ENCODE peak calls at places on chromosome 15, in four cellular contexts. T, Q, E and Y are unnamed samples.

GRCh38 chr15:64019764-64020163 is 26.5 kb downstream of the DAPK2 start:
- DNase-seq in E (peak; percentile 72), T (no peak), Q (no peak), Y (no peak)

GRCh38 chr15:63599401-63600000 is 2.3 kb downstream of the FBXL22 start:
- DNase-seq in T (peak; percentile 66), E (peak; percentile 72), Q (no peak), Y (no peak)

GRCh38 chr15:94638183-94638582 is 406.8 kb downstream of the MCTP2 start:
- DNase-seq in Q (no peak), T (no peak), E (no peak), Y (no peak)

GRCh38 chr15:89496155-89497098 is at the start of gene RHCG:
- DNase-seq in Q (no peak), T (peak; percentile 50), E (peak; percentile 94), Y (no peak)

GRCh38 chr15:50886611-50887350 is 21.7 kb upstream of the AP4E1 start:
- DNase-seq in T (no peak), E (no peak), Q (no peak), Y (no peak)

GRCh38 chr15:34358367-34358766 is 8.6 kb downstream of the LPCAT4 start:
- DNase-seq in T (no peak), Q (no peak), E (peak; percentile 56), Y (no peak)

GRCh38 chr15:85973584-85974347 is 105.9 kb upstream of the AGBL1 start:
- DNase-seq in T (no peak), E (peak; percentile 6), Q (no peak), Y (no peak)

GRCh38 chr15:31327674-31328424 is 1.2 kb downstream of the KLF13 start:
- DNase-seq in T (peak; percentile 63), E (peak; percentile 40), Q (no peak), Y (no peak)

GRCh38 chr15:40256642-40257235 is 17.9 kb downstream of the PAK6 start:
- DNase-seq in T (peak; percentile 23), Q (no peak), E (no peak), Y (no peak)

GRCh38 chr15:76904461-76905012 is 603 bp downstream of the SCAPER start:
- DNase-seq in Q (no peak), T (peak; percentile 13), E (peak; percentile 49), Y (no peak)

GRCh38 chr15:76903251-76903681 is 1.9 kb downstream of the SCAPER start:
- DNase-seq in E (peak; percentile 66), T (peak; percentile 48), Q (peak; percentile 7), Y (no peak)

GRCh38 chr15:76901965-76902364 is 3.2 kb downstream of the SCAPER start:
- DNase-seq in Q (no peak), E (no peak), T (no peak), Y (no peak)

GRCh38 chr15:76905855-76906254 is 715 bp upstream of the SCAPER start:
- DNase-seq in T (no peak), Q (no peak), E (no peak), Y (no peak)

DNA sequence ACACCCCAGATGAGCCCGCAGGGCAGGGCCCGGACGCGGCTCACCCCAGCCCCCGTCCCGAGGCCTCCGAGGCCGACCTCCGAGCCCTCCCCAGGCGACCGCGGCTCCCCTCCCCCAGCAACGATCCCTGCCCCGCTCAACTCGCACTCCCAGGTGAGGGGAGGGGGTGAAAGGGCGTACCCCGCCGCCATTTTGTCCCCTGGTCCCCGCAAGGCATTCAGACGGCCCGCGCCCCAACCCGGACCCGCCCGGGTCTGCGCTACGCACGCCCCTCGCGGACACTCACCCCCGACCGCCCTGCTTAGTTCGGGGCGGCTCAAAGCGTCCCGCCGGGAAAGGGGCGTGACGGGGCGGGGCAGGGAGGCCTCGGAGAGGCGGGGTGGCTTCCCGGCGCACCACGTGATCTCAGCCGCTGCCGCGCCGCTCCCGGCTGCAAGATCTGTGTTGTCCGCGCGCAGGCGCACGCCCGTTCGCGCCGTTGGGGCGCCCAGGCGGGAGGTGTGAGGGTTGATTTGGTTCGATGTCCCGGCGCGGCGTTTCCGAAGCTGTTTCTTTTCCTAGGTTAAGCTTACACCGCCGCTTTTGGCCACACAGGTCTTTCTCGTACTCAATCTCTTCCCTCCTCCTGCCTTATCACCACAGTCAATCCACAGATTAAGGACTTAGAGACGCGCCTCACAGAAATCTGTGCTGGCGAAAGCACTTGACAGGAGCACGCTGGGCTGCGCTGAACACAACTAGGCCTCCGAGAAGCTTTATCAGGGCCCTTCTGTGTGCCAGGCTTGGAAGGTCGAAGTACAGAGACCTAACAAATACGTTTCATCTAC is at the start of gene SCAPER:
- DNase-seq in E (peak; percentile 91), T (peak; percentile 88), Q (peak; percentile 49), Y (peak; percentile 24)
- TF ChIP-seq CTCF in E (no peak), T (no peak), Q (no peak), Y (no peak)

GRCh38 chr15:60004019-60004845 is at the start of gene FOXB1:
- DNase-seq in Q (no peak), T (no peak), E (no peak), Y (no peak)

GRCh38 chr15:60004846-60005351 is 788 bp downstream of the FOXB1 start:
- DNase-seq in E (peak; percentile 48), Q (no peak), T (no peak), Y (no peak)

GRCh38 chr15:60005352-60006202 is 1.5 kb downstream of the FOXB1 start:
- DNase-seq in Q (no peak), T (no peak), E (no peak), Y (no peak)

GRCh38 chr15:60006808-60007346 is 2.8 kb downstream of the FOXB1 start:
- DNase-seq in Q (no peak), T (no peak), E (no peak), Y (no peak)

GRCh38 chr15:60006203-60006782 is 2.2 kb downstream of the FOXB1 start:
- DNase-seq in Q (no peak), E (no peak), T (peak; percentile 34), Y (no peak)
- TF ChIP-seq CTCF in Q (no peak), E (no peak), T (no peak), Y (no peak)

GRCh38 chr15:38071211-38071972 is 137.0 kb downstream of the TMCO5A start:
- DNase-seq in Q (no peak), T (no peak), E (no peak), Y (no peak)

GRCh38 chr15:38074029-38074428 is 139.6 kb downstream of the TMCO5A start:
- DNase-seq in Q (no peak), T (no peak), E (no peak), Y (no peak)

GRCh38 chr15:38073278-38073930 is 139.0 kb downstream of the TMCO5A start:
- DNase-seq in Q (no peak), T (peak; percentile 70), E (peak; percentile 30), Y (no peak)

GRCh38 chr15:38072007-38072506 is 137.6 kb downstream of the TMCO5A start:
- DNase-seq in T (no peak), Q (no peak), E (no peak), Y (no peak)

DNA sequence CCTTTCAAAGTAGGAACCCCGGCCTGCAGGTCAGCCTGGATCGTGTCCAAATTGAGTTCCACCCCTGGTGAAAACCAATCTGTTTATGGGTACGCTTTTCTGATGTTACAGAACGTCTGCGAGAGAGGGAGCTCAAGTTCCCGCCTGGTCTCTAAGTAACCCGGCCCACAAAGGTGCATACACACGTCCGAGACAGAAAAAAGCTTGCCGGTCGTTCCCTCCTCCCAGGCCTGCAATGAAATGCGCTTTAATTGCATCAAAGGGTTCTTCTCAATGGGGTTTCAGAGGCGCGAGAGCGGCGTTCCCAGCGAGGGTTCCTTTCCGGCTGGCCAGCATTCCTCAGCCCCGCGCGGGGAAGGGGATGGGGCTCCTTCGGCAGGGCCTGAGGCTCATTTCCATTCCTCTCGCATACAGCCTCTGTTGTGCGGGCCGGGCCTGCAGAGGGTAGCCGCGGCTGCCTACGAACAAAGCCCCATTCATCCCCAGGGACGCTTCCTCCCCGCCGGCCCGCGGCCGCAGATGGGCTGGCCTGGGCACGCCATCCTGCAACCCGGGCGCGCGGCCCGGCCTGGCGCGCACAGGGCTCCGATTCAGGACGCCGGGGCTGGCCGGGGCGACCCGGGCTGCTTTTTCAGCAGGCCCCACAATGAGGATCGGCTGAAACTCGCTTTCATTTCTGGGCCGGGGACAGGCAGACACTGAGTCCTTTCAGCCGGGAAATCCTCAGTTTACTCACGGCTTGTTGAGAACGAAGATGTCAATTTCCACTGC is 138.3 kb downstream of the TMCO5A start:
- DNase-seq in Q (no peak), E (peak; percentile 81), T (peak; percentile 87), Y (no peak)
- TF ChIP-seq CTCF in Q (peak; percentile 23), E (peak; percentile 17), T (peak; percentile 15), Y (peak; percentile 35)

GRCh38 chr15:39115379-39116057 is 465.4 kb upstream of the THBS1 start:
- DNase-seq in T (no peak), E (no peak), Q (no peak), Y (no peak)
- TF ChIP-seq CTCF in T (no peak), E (no peak), Q (peak; percentile 15), Y (peak; percentile 33)

GRCh38 chr15:83207622-83208356 is at the start of gene HDGFL3:
- DNase-seq in Q (no peak), E (peak; percentile 74), T (peak; percentile 68), Y (no peak)
- TF ChIP-seq CTCF in Q (no peak), E (peak; percentile 29), T (no peak), Y (no peak)

GRCh38 chr15:78642341-78642740 is 1.3 kb upstream of the CHRNB4 start:
- DNase-seq in E (no peak), Q (no peak), T (no peak), Y (no peak)

GRCh38 chr15:78638658-78639314 is 2.2 kb downstream of the CHRNB4 start:
- DNase-seq in T (peak; percentile 54), E (peak; percentile 70), Q (no peak), Y (no peak)

GRCh38 chr15:78640527-78640839 is 527 bp downstream of the CHRNB4 start:
- DNase-seq in Q (no peak), E (no peak), T (no peak), Y (no peak)

GRCh38 chr15:78641876-78642275 is 866 bp upstream of the CHRNB4 start:
- DNase-seq in T (no peak), E (no peak), Q (no peak), Y (no peak)

GRCh38 chr15:78640840-78641733 is at the start of gene CHRNB4:
- DNase-seq in Q (no peak), T (peak; percentile 28), E (no peak), Y (no peak)
- TF ChIP-seq CTCF in Q (no peak), T (no peak), E (no peak), Y (no peak)

GRCh38 chr15:80694624-80695098 is 449 bp upstream of the ABHD17C start:
- DNase-seq in Q (no peak), E (peak; percentile 29), T (peak; percentile 55), Y (no peak)
- TF ChIP-seq CTCF in Q (no peak), E (no peak), T (no peak), Y (no peak)

GRCh38 chr15:100703032-100703578 is 100.7 kb downstream of the ASB7 start:
- DNase-seq in T (peak; percentile 66), E (peak; percentile 41), Q (no peak), Y (no peak)
- TF ChIP-seq CTCF in T (peak; percentile 25), E (no peak), Q (no peak), Y (no peak)